ENCODE peak calls at places on chromosome 22, in seven cellular contexts. One of them, this sample, is unnamed.
A peak's percentile ranks its signal among the peaks of the same experiment; 100 is the strongest.

GRCh38 chr22:46931414-46931813 is 169.0 kb downstream of the TBC1D22A start:
- DNase-seq in NCI-H748 treated with DMSO at 0.1 percent for 48 hours: no peak
- DNase-seq in heart left ventricle: no peak
- DNase-seq in B cell: no peak
- DNase-seq in activated CD4-positive, alpha-beta T cell treated with anti-CD3 and anti-CD28 coated beads for 24 hours: no peak
- DNase-seq in WTC11: no peak
- DNase-seq in astrocyte of the spinal cord: peak; percentile 24
- DNase-seq in this sample: no peak

GRCh38 chr22:31969789-31970489 is 25.6 kb downstream of the YWHAH start:
- DNase-seq in NCI-H748 treated with DMSO at 0.1 percent for 48 hours: peak; percentile 52
- DNase-seq in heart left ventricle: peak; percentile 50
- DNase-seq in B cell: peak; percentile 75
- DNase-seq in activated CD4-positive, alpha-beta T cell treated with anti-CD3 and anti-CD28 coated beads for 24 hours: peak; percentile 40
- DNase-seq in WTC11: peak; percentile 87
- DNase-seq in astrocyte of the spinal cord: peak; percentile 62
- DNase-seq in this sample: peak; percentile 63

GRCh38 chr22:26674211-26675190 is 17.1 kb downstream of the MIAT start:
- DNase-seq in NCI-H748 treated with DMSO at 0.1 percent for 48 hours: no peak
- DNase-seq in heart left ventricle: no peak
- DNase-seq in B cell: no peak
- DNase-seq in activated CD4-positive, alpha-beta T cell treated with anti-CD3 and anti-CD28 coated beads for 24 hours: no peak
- DNase-seq in WTC11: no peak
- DNase-seq in astrocyte of the spinal cord: no peak
- DNase-seq in this sample: no peak

GRCh38 chr22:29944339-29944738 is 61.4 kb downstream of the MTMR3 start:
- DNase-seq in NCI-H748 treated with DMSO at 0.1 percent for 48 hours: no peak
- DNase-seq in heart left ventricle: no peak
- DNase-seq in B cell: no peak
- DNase-seq in activated CD4-positive, alpha-beta T cell treated with anti-CD3 and anti-CD28 coated beads for 24 hours: no peak
- DNase-seq in WTC11: no peak
- DNase-seq in astrocyte of the spinal cord: no peak
- DNase-seq in this sample: no peak

GRCh38 chr22:19429950-19430889 is 1.3 kb downstream of the HIRA start:
- DNase-seq in NCI-H748 treated with DMSO at 0.1 percent for 48 hours: no peak
- DNase-seq in heart left ventricle: no peak
- DNase-seq in B cell: peak; percentile 44
- DNase-seq in activated CD4-positive, alpha-beta T cell treated with anti-CD3 and anti-CD28 coated beads for 24 hours: no peak
- DNase-seq in WTC11: no peak
- DNase-seq in astrocyte of the spinal cord: peak; percentile 65
- DNase-seq in this sample: no peak

GRCh38 chr22:19864538-19865106 is 9.9 kb upstream of the GNB1L start:
- DNase-seq in NCI-H748 treated with DMSO at 0.1 percent for 48 hours: no peak
- DNase-seq in heart left ventricle: no peak
- DNase-seq in B cell: no peak
- DNase-seq in activated CD4-positive, alpha-beta T cell treated with anti-CD3 and anti-CD28 coated beads for 24 hours: no peak
- DNase-seq in WTC11: no peak
- DNase-seq in astrocyte of the spinal cord: no peak
- DNase-seq in this sample: no peak

GRCh38 chr22:29309332-29310064 is 3.0 kb downstream of the GAS2L1 start:
- DNase-seq in NCI-H748 treated with DMSO at 0.1 percent for 48 hours: no peak
- DNase-seq in heart left ventricle: peak; percentile 81
- DNase-seq in B cell: peak; percentile 45
- DNase-seq in activated CD4-positive, alpha-beta T cell treated with anti-CD3 and anti-CD28 coated beads for 24 hours: no peak
- DNase-seq in WTC11: no peak
- DNase-seq in astrocyte of the spinal cord: peak; percentile 28
- DNase-seq in this sample: no peak

GRCh38 chr22:19455585-19456370 is 8.3 kb upstream of the C22orf39 start:
- DNase-seq in NCI-H748 treated with DMSO at 0.1 percent for 48 hours: no peak
- DNase-seq in heart left ventricle: no peak
- DNase-seq in B cell: no peak
- DNase-seq in activated CD4-positive, alpha-beta T cell treated with anti-CD3 and anti-CD28 coated beads for 24 hours: no peak
- DNase-seq in WTC11: no peak
- DNase-seq in astrocyte of the spinal cord: no peak
- DNase-seq in this sample: no peak

GRCh38 chr22:25365491-25366261 is 146.2 kb downstream of the CRYBB2 start:
- DNase-seq in NCI-H748 treated with DMSO at 0.1 percent for 48 hours: no peak
- DNase-seq in heart left ventricle: peak; percentile 41
- DNase-seq in B cell: no peak
- DNase-seq in activated CD4-positive, alpha-beta T cell treated with anti-CD3 and anti-CD28 coated beads for 24 hours: no peak
- DNase-seq in WTC11: no peak
- DNase-seq in astrocyte of the spinal cord: no peak
- DNase-seq in this sample: no peak

GRCh38 chr22:45688606-45689080 is 17.0 kb downstream of the ATXN10 start:
- DNase-seq in NCI-H748 treated with DMSO at 0.1 percent for 48 hours: no peak
- DNase-seq in heart left ventricle: no peak
- DNase-seq in B cell: no peak
- DNase-seq in activated CD4-positive, alpha-beta T cell treated with anti-CD3 and anti-CD28 coated beads for 24 hours: no peak
- DNase-seq in WTC11: no peak
- DNase-seq in astrocyte of the spinal cord: peak; percentile 86
- DNase-seq in this sample: no peak

GRCh38 chr22:39904864-39905263 is 4.0 kb downstream of the GRAP2 start:
- DNase-seq in NCI-H748 treated with DMSO at 0.1 percent for 48 hours: no peak
- DNase-seq in heart left ventricle: no peak
- DNase-seq in B cell: no peak
- DNase-seq in activated CD4-positive, alpha-beta T cell treated with anti-CD3 and anti-CD28 coated beads for 24 hours: no peak
- DNase-seq in WTC11: no peak
- DNase-seq in astrocyte of the spinal cord: no peak
- DNase-seq in this sample: no peak

GRCh38 chr22:31104869-31105268 is 2.5 kb downstream of the SELENOM start:
- DNase-seq in NCI-H748 treated with DMSO at 0.1 percent for 48 hours: no peak
- DNase-seq in heart left ventricle: peak; percentile 53
- DNase-seq in B cell: no peak
- DNase-seq in activated CD4-positive, alpha-beta T cell treated with anti-CD3 and anti-CD28 coated beads for 24 hours: no peak
- DNase-seq in WTC11: peak; percentile 89
- DNase-seq in astrocyte of the spinal cord: no peak
- DNase-seq in this sample: no peak

GRCh38 chr22:48359613-48359965 is 1468.1 kb downstream of the BRD1 start:
- DNase-seq in NCI-H748 treated with DMSO at 0.1 percent for 48 hours: no peak
- DNase-seq in heart left ventricle: no peak
- DNase-seq in B cell: no peak
- DNase-seq in activated CD4-positive, alpha-beta T cell treated with anti-CD3 and anti-CD28 coated beads for 24 hours: no peak
- DNase-seq in WTC11: no peak
- DNase-seq in astrocyte of the spinal cord: no peak
- DNase-seq in this sample: no peak

GRCh38 chr22:20566420-20567260 is 59.2 kb downstream of the MED15 start:
- DNase-seq in NCI-H748 treated with DMSO at 0.1 percent for 48 hours: no peak
- DNase-seq in heart left ventricle: peak; percentile 15
- DNase-seq in B cell: no peak
- DNase-seq in activated CD4-positive, alpha-beta T cell treated with anti-CD3 and anti-CD28 coated beads for 24 hours: no peak
- DNase-seq in WTC11: no peak
- DNase-seq in astrocyte of the spinal cord: peak; percentile 77
- DNase-seq in this sample: no peak

GRCh38 chr22:29016067-29016938 is 45.3 kb downstream of the C22orf31 start:
- DNase-seq in NCI-H748 treated with DMSO at 0.1 percent for 48 hours: no peak
- DNase-seq in heart left ventricle: no peak
- DNase-seq in B cell: no peak
- DNase-seq in activated CD4-positive, alpha-beta T cell treated with anti-CD3 and anti-CD28 coated beads for 24 hours: no peak
- DNase-seq in WTC11: no peak
- DNase-seq in astrocyte of the spinal cord: no peak
- DNase-seq in this sample: no peak

GRCh38 chr22:31451709-31452571 is 37.7 kb downstream of the EIF4ENIF1 start:
- DNase-seq in NCI-H748 treated with DMSO at 0.1 percent for 48 hours: no peak
- DNase-seq in heart left ventricle: no peak
- DNase-seq in B cell: peak; percentile 20
- DNase-seq in activated CD4-positive, alpha-beta T cell treated with anti-CD3 and anti-CD28 coated beads for 24 hours: no peak
- DNase-seq in WTC11: no peak
- DNase-seq in astrocyte of the spinal cord: peak; percentile 43
- DNase-seq in this sample: no peak

GRCh38 chr22:42697542-42698013 is 23.1 kb downstream of the A4GALT start:
- DNase-seq in NCI-H748 treated with DMSO at 0.1 percent for 48 hours: no peak
- DNase-seq in heart left ventricle: peak; percentile 95
- DNase-seq in B cell: peak; percentile 16
- DNase-seq in activated CD4-positive, alpha-beta T cell treated with anti-CD3 and anti-CD28 coated beads for 24 hours: no peak
- DNase-seq in WTC11: no peak
- DNase-seq in astrocyte of the spinal cord: peak; percentile 63
- DNase-seq in this sample: no peak

GRCh38 chr22:39293766-39294368 is 25.6 kb downstream of the RPL3 start:
- DNase-seq in NCI-H748 treated with DMSO at 0.1 percent for 48 hours: no peak
- DNase-seq in heart left ventricle: no peak
- DNase-seq in B cell: no peak
- DNase-seq in activated CD4-positive, alpha-beta T cell treated with anti-CD3 and anti-CD28 coated beads for 24 hours: no peak
- DNase-seq in WTC11: no peak
- DNase-seq in astrocyte of the spinal cord: no peak
- DNase-seq in this sample: no peak

GRCh38 chr22:29308148-29308790 is 1.8 kb downstream of the GAS2L1 start:
- DNase-seq in NCI-H748 treated with DMSO at 0.1 percent for 48 hours: no peak
- DNase-seq in heart left ventricle: peak; percentile 59
- DNase-seq in B cell: peak; percentile 39
- DNase-seq in activated CD4-positive, alpha-beta T cell treated with anti-CD3 and anti-CD28 coated beads for 24 hours: no peak
- DNase-seq in WTC11: no peak
- DNase-seq in astrocyte of the spinal cord: no peak
- DNase-seq in this sample: no peak

GRCh38 chr22:19479358-19480172 is at the start of gene CDC45:
- DNase-seq in NCI-H748 treated with DMSO at 0.1 percent for 48 hours: peak; percentile 98
- DNase-seq in heart left ventricle: peak; percentile 98
- DNase-seq in B cell: peak; percentile 92
- DNase-seq in activated CD4-positive, alpha-beta T cell treated with anti-CD3 and anti-CD28 coated beads for 24 hours: peak; percentile 86
- DNase-seq in WTC11: peak; percentile 95
- DNase-seq in astrocyte of the spinal cord: peak; percentile 99
- DNase-seq in this sample: peak; percentile 94

GRCh38 chr22:25754527-25755202 is 12.7 kb downstream of the MYO18B start:
- DNase-seq in NCI-H748 treated with DMSO at 0.1 percent for 48 hours: no peak
- DNase-seq in heart left ventricle: peak; percentile 90
- DNase-seq in B cell: no peak
- DNase-seq in activated CD4-positive, alpha-beta T cell treated with anti-CD3 and anti-CD28 coated beads for 24 hours: no peak
- DNase-seq in WTC11: no peak
- DNase-seq in astrocyte of the spinal cord: peak; percentile 90
- DNase-seq in this sample: no peak

GRCh38 chr22:17882162-17882561 is 107.9 kb upstream of the BID start:
- DNase-seq in NCI-H748 treated with DMSO at 0.1 percent for 48 hours: no peak
- DNase-seq in heart left ventricle: no peak
- DNase-seq in B cell: no peak
- DNase-seq in activated CD4-positive, alpha-beta T cell treated with anti-CD3 and anti-CD28 coated beads for 24 hours: no peak
- DNase-seq in WTC11: no peak
- DNase-seq in astrocyte of the spinal cord: no peak
- DNase-seq in this sample: no peak

GRCh38 chr22:49600891-49601431 is 226.7 kb downstream of the BRD1 start:
- DNase-seq in NCI-H748 treated with DMSO at 0.1 percent for 48 hours: no peak
- DNase-seq in heart left ventricle: no peak
- DNase-seq in B cell: no peak
- DNase-seq in activated CD4-positive, alpha-beta T cell treated with anti-CD3 and anti-CD28 coated beads for 24 hours: no peak
- DNase-seq in WTC11: no peak
- DNase-seq in astrocyte of the spinal cord: no peak
- DNase-seq in this sample: no peak

GRCh38 chr22:33476716-33477115 is 418.5 kb upstream of the SYN3 start:
- DNase-seq in NCI-H748 treated with DMSO at 0.1 percent for 48 hours: no peak
- DNase-seq in heart left ventricle: no peak
- DNase-seq in B cell: no peak
- DNase-seq in activated CD4-positive, alpha-beta T cell treated with anti-CD3 and anti-CD28 coated beads for 24 hours: no peak
- DNase-seq in WTC11: no peak
- DNase-seq in astrocyte of the spinal cord: no peak
- DNase-seq in this sample: no peak

GRCh38 chr22:22750335-22751042 is 106.1 kb downstream of the GGTLC2 start:
- DNase-seq in NCI-H748 treated with DMSO at 0.1 percent for 48 hours: no peak
- DNase-seq in heart left ventricle: no peak
- DNase-seq in B cell: no peak
- DNase-seq in activated CD4-positive, alpha-beta T cell treated with anti-CD3 and anti-CD28 coated beads for 24 hours: no peak
- DNase-seq in WTC11: no peak
- DNase-seq in astrocyte of the spinal cord: no peak
- DNase-seq in this sample: no peak

GRCh38 chr22:38403806-38404205 is 51.2 kb downstream of the KCNJ4 start:
- DNase-seq in NCI-H748 treated with DMSO at 0.1 percent for 48 hours: no peak
- DNase-seq in heart left ventricle: no peak
- DNase-seq in B cell: no peak
- DNase-seq in activated CD4-positive, alpha-beta T cell treated with anti-CD3 and anti-CD28 coated beads for 24 hours: no peak
- DNase-seq in WTC11: no peak
- DNase-seq in astrocyte of the spinal cord: no peak
- DNase-seq in this sample: peak; percentile 92

GRCh38 chr22:45678961-45679912 is 7.6 kb downstream of the ATXN10 start:
- DNase-seq in NCI-H748 treated with DMSO at 0.1 percent for 48 hours: no peak
- DNase-seq in heart left ventricle: no peak
- DNase-seq in B cell: no peak
- DNase-seq in activated CD4-positive, alpha-beta T cell treated with anti-CD3 and anti-CD28 coated beads for 24 hours: no peak
- DNase-seq in WTC11: no peak
- DNase-seq in astrocyte of the spinal cord: peak; percentile 80
- DNase-seq in this sample: no peak

GRCh38 chr22:29071261-29072045 is 1.4 kb upstream of the KREMEN1 start:
- DNase-seq in NCI-H748 treated with DMSO at 0.1 percent for 48 hours: peak; percentile 8
- DNase-seq in heart left ventricle: peak; percentile 61
- DNase-seq in B cell: peak; percentile 55
- DNase-seq in activated CD4-positive, alpha-beta T cell treated with anti-CD3 and anti-CD28 coated beads for 24 hours: no peak
- DNase-seq in WTC11: peak; percentile 77
- DNase-seq in astrocyte of the spinal cord: peak; percentile 14
- DNase-seq in this sample: peak; percentile 17

GRCh38 chr22:49934144-49934890 is 15.9 kb downstream of the CRELD2 start:
- DNase-seq in NCI-H748 treated with DMSO at 0.1 percent for 48 hours: no peak
- DNase-seq in heart left ventricle: peak; percentile 82
- DNase-seq in B cell: no peak
- DNase-seq in activated CD4-positive, alpha-beta T cell treated with anti-CD3 and anti-CD28 coated beads for 24 hours: no peak
- DNase-seq in WTC11: no peak
- DNase-seq in astrocyte of the spinal cord: peak; percentile 29
- DNase-seq in this sample: no peak

GRCh38 chr22:46611189-46611588 is 9.0 kb upstream of the GRAMD4 start:
- DNase-seq in NCI-H748 treated with DMSO at 0.1 percent for 48 hours: no peak
- DNase-seq in heart left ventricle: no peak
- DNase-seq in B cell: no peak
- DNase-seq in activated CD4-positive, alpha-beta T cell treated with anti-CD3 and anti-CD28 coated beads for 24 hours: no peak
- DNase-seq in WTC11: no peak
- DNase-seq in astrocyte of the spinal cord: no peak
- DNase-seq in this sample: no peak

GRCh38 chr22:18035740-18036139 is 11.4 kb upstream of the MICAL3 start:
- DNase-seq in NCI-H748 treated with DMSO at 0.1 percent for 48 hours: no peak
- DNase-seq in heart left ventricle: peak; percentile 48
- DNase-seq in B cell: no peak
- DNase-seq in activated CD4-positive, alpha-beta T cell treated with anti-CD3 and anti-CD28 coated beads for 24 hours: no peak
- DNase-seq in WTC11: peak; percentile 23
- DNase-seq in astrocyte of the spinal cord: no peak
- DNase-seq in this sample: no peak

GRCh38 chr22:41801147-41801819 is 804 bp downstream of the CCDC134 start:
- DNase-seq in NCI-H748 treated with DMSO at 0.1 percent for 48 hours: no peak
- DNase-seq in heart left ventricle: no peak
- DNase-seq in B cell: no peak
- DNase-seq in activated CD4-positive, alpha-beta T cell treated with anti-CD3 and anti-CD28 coated beads for 24 hours: no peak
- DNase-seq in WTC11: no peak
- DNase-seq in astrocyte of the spinal cord: no peak
- DNase-seq in this sample: no peak

GRCh38 chr22:38320605-38321402 is 3.6 kb upstream of the CSNK1E start:
- DNase-seq in NCI-H748 treated with DMSO at 0.1 percent for 48 hours: no peak
- DNase-seq in heart left ventricle: no peak
- DNase-seq in B cell: no peak
- DNase-seq in activated CD4-positive, alpha-beta T cell treated with anti-CD3 and anti-CD28 coated beads for 24 hours: no peak
- DNase-seq in WTC11: no peak
- DNase-seq in astrocyte of the spinal cord: no peak
- DNase-seq in this sample: no peak

GRCh38 chr22:37599161-37599560 is 9.5 kb upstream of the GGA1 start:
- DNase-seq in NCI-H748 treated with DMSO at 0.1 percent for 48 hours: no peak
- DNase-seq in heart left ventricle: peak; percentile 61
- DNase-seq in B cell: no peak
- DNase-seq in activated CD4-positive, alpha-beta T cell treated with anti-CD3 and anti-CD28 coated beads for 24 hours: no peak
- DNase-seq in WTC11: no peak
- DNase-seq in astrocyte of the spinal cord: no peak
- DNase-seq in this sample: no peak

GRCh38 chr22:48506506-48507145 is 1321.0 kb downstream of the BRD1 start:
- DNase-seq in NCI-H748 treated with DMSO at 0.1 percent for 48 hours: no peak
- DNase-seq in heart left ventricle: no peak
- DNase-seq in B cell: no peak
- DNase-seq in activated CD4-positive, alpha-beta T cell treated with anti-CD3 and anti-CD28 coated beads for 24 hours: no peak
- DNase-seq in WTC11: no peak
- DNase-seq in astrocyte of the spinal cord: no peak
- DNase-seq in this sample: no peak

GRCh38 chr22:20209761-20210250 is 58.3 kb downstream of the RTN4R start:
- DNase-seq in NCI-H748 treated with DMSO at 0.1 percent for 48 hours: no peak
- DNase-seq in heart left ventricle: no peak
- DNase-seq in B cell: no peak
- DNase-seq in activated CD4-positive, alpha-beta T cell treated with anti-CD3 and anti-CD28 coated beads for 24 hours: no peak
- DNase-seq in WTC11: no peak
- DNase-seq in astrocyte of the spinal cord: no peak
- DNase-seq in this sample: no peak